ENCODE peak calls at places on chromosome 9, in four cellular contexts. N is tibial nerve, M is lung, U is WERI-Rb-1. T is an unnamed sample.

GRCh38 chr9:25602366-25603044 is 75.7 kb downstream of the TUSC1 start:
- DNase-seq in N (no peak), M (no peak), U (no peak), T (no peak)

GRCh38 chr9:70398145-70398556 is 16.3 kb downstream of the KLF9 start:
- DNase-seq in N (no peak), M (no peak), U (no peak), T (no peak)

GRCh38 chr9:16976427-16976826 is 106.0 kb upstream of the BNC2 start:
- DNase-seq in N (no peak), M (no peak), U (no peak), T (no peak)

GRCh38 chr9:98971168-98971914 is 27.6 kb downstream of the COL15A1 start:
- DNase-seq in N (no peak), M (no peak), U (no peak), T (no peak)

GRCh38 chr9:112332674-112332976 is 794 bp downstream of the PTBP3 start:
- DNase-seq in N (no peak), M (no peak), U (no peak), T (no peak)

GRCh38 chr9:114238919-114239879 is 83.7 kb upstream of the ORM1 start:
- DNase-seq in N (no peak), M (no peak), U (peak; percentile 87), T (no peak)

GRCh38 chr9:133396952-133397351 is 20.8 kb downstream of the STKLD1 start:
- DNase-seq in N (no peak), M (no peak), U (peak; percentile 78), T (no peak)

GRCh38 chr9:73039253-73039915 is 86.5 kb upstream of the ALDH1A1 start:
- DNase-seq in N (no peak), M (no peak), U (no peak), T (no peak)

GRCh38 chr9:38440511-38440910 is 16.3 kb upstream of the IGFBPL1 start:
- DNase-seq in N (no peak), M (no peak), U (no peak), T (no peak)

GRCh38 chr9:88028338-88028737 is 54.0 kb upstream of the CDK20 start:
- DNase-seq in N (no peak), M (no peak), U (no peak), T (no peak)

GRCh38 chr9:87194471-87194870 is 247.2 kb upstream of the GAS1 start:
- DNase-seq in N (no peak), M (no peak), U (no peak), T (no peak)

GRCh38 chr9:34572092-34572491 is 17.4 kb downstream of the CNTFR start:
- DNase-seq in N (no peak), M (no peak), U (no peak), T (no peak)

GRCh38 chr9:92952861-92953620 is 5.7 kb downstream of the FGD3 start:
- DNase-seq in N (no peak), M (no peak), U (no peak), T (no peak)

GRCh38 chr9:1876891-1877496 is 138.2 kb upstream of the SMARCA2 start:
- DNase-seq in N (no peak), M (no peak), U (no peak), T (no peak)

GRCh38 chr9:120891255-120891954 is 14.4 kb upstream of the PHF19 start:
- DNase-seq in N (no peak), M (no peak), U (no peak), T (no peak)

GRCh38 chr9:84137968-84138367 is 157.4 kb downstream of the RMI1 start:
- DNase-seq in N (no peak), M (no peak), U (peak; percentile 17), T (no peak)

GRCh38 chr9:73081979-73082657 is 69.5 kb upstream of the ANXA1 start:
- DNase-seq in N (no peak), M (no peak), U (no peak), T (no peak)

GRCh38 chr9:34650816-34651215 is 1.2 kb upstream of the IL11RA start:
- DNase-seq in N (no peak), M (no peak), U (no peak), T (no peak)

GRCh38 chr9:131923766-131924165 is 155.9 kb downstream of the MED27 start:
- DNase-seq in N (no peak), M (no peak), U (no peak), T (no peak)

GRCh38 chr9:76294301-76294700 is 99.9 kb downstream of the RFK start:
- DNase-seq in N (no peak), M (no peak), U (no peak), T (no peak)

GRCh38 chr9:79610019-79610760 is 38.4 kb downstream of the TLE4 start:
- DNase-seq in N (no peak), M (no peak), U (no peak), T (no peak)

GRCh38 chr9:133971121-133971951 is 20.8 kb downstream of the VAV2 start:
- DNase-seq in N (no peak), M (no peak), U (no peak), T (no peak)

GRCh38 chr9:9352877-9353481 is 1259.8 kb downstream of the PTPRD start:
- DNase-seq in N (no peak), M (no peak), U (no peak), T (no peak)

GRCh38 chr9:80004687-80005086 is 432.9 kb downstream of the TLE4 start:
- DNase-seq in N (no peak), M (no peak), U (no peak), T (no peak)

GRCh38 chr9:96771124-96771523 is 6.8 kb downstream of the ZNF510 start:
- DNase-seq in N (no peak), M (no peak), U (no peak), T (no peak)
- H3K9me3 ChIP-seq in N (no peaks in the 10 kb centered on the region), M (peaks cover 7% of the 10 kb centered on the region), U (peaks cover 19% of the 10 kb centered on the region), T (peaks cover 30% of the 10 kb centered on the region)

DNA sequence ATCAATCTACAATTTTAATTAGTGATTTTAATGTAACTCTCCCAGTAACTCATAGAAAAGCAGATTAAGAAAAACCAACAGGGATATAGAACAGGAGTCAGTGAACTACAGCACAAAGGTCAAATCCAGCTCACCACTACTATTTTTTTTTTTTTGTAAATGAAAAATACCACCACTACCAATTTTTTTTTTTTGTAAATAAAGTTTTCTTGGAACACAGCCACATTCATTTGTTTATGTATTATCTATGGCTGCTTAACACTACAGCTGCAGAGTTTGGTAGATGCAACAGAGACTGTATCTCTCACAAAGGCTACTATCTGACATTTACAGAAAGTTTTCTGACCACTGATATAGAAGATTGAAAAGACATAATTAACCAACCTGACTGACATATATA is 11.7 kb downstream of the ZNF510 start:
- DNase-seq in N (no peak), M (no peak), U (no peak), T (no peak)
- H3K9me3 ChIP-seq in N (peaks cover 10% of the 10 kb centered on the region), M (peaks cover 38% of the 10 kb centered on the region), U (peaks cover 51% of the 10 kb centered on the region), T (peaks cover 62% of the 10 kb centered on the region)

DNA sequence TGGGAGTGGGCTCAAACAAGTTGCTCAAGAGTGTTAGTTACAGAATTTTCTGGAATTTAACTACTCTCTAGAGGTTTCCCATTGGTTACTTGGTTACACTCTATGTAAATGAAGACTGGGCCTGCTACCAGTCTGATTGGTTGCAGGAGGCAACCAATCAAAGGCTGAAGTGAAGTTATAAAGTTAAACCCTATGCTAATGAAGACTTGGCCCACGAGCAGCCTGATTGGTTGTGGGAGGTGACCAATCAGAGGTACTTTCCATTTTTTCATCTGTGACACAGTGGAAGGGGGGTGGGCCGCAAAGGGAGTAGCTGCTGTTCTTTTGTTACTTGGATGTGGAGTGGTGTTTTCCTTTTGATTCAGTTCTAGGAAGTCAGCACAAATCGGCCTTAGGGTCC is 69.4 kb downstream of the CACNA1B start:
- DNase-seq in N (no peak), M (no peak), U (no peak), T (no peak)
- H3K9me3 ChIP-seq in N (no peaks in the 10 kb centered on the region), M (no peaks in the 10 kb centered on the region), U (peaks cover 18% of the 10 kb centered on the region), T (no peaks in the 10 kb centered on the region)

DNA sequence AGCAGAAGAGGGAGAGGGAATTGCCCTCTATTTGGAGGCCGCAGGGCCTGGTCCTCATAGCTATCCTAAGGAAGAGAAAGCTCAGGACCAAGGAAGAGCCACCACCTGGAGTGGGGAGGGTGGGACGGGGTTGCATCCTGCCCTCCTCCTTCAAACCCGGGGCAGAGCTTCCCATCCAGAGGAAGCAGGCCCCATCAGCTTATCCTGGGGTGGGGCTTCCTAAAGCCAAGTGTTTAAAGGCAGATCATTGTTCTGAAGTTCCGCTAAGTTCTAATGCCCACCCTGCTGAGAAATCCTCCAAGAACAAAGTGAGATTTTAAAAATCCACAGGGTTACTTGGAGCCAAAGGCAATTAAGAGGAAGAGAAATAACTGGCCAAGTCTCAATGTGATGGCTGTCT is 210.3 kb downstream of the C9orf152 start:
- DNase-seq in N (no peak), M (no peak), U (no peak), T (no peak)
- H3K9me3 ChIP-seq in N (no peaks in the 10 kb centered on the region), M (no peaks in the 10 kb centered on the region), U (peaks cover 14% of the 10 kb centered on the region), T (peaks cover 3% of the 10 kb centered on the region)

GRCh38 chr9:4812872-4813271 is 20.1 kb downstream of the RCL1 start:
- DNase-seq in N (no peak), M (no peak), U (no peak), T (no peak)
- H3K9me3 ChIP-seq in N (no peaks in the 10 kb centered on the region), M (no peaks in the 10 kb centered on the region), U (no peaks in the 10 kb centered on the region), T (no peaks in the 10 kb centered on the region)

GRCh38 chr9:96738147-96739027 is 39.5 kb downstream of the ZNF510 start:
- DNase-seq in N (no peak), M (no peak), U (no peak), T (no peak)
- H3K9me3 ChIP-seq in N (no peaks in the 10 kb centered on the region), M (peaks cover 27% of the 10 kb centered on the region), U (peaks cover 42% of the 10 kb centered on the region), T (peaks cover 3% of the 10 kb centered on the region)

GRCh38 chr9:3743901-3744413 is 218.2 kb upstream of the RFX3 start:
- DNase-seq in N (no peak), M (no peak), U (no peak), T (no peak)

GRCh38 chr9:3746296-3747275 is 220.8 kb upstream of the RFX3 start:
- DNase-seq in N (no peak), M (no peak), U (no peak), T (no peak)

GRCh38 chr9:3736186-3736585 is 210.4 kb upstream of the RFX3 start:
- DNase-seq in N (no peak), M (no peak), U (no peak), T (no peak)

GRCh38 chr9:3740690-3741419 is 215.1 kb upstream of the RFX3 start:
- DNase-seq in N (no peak), M (no peak), U (no peak), T (no peak)

GRCh38 chr9:3741729-3742128 is 215.9 kb upstream of the RFX3 start:
- DNase-seq in N (no peak), M (no peak), U (no peak), T (no peak)
- H3K9me3 ChIP-seq in N (no peaks in the 10 kb centered on the region), M (no peaks in the 10 kb centered on the region), U (no peaks in the 10 kb centered on the region), T (no peaks in the 10 kb centered on the region)

GRCh38 chr9:135910757-135911156 is 3.4 kb upstream of the CAMSAP1 start:
- DNase-seq in N (no peak), M (no peak), U (no peak), T (no peak)

GRCh38 chr9:135916998-135917397 is 9.7 kb upstream of the CAMSAP1 start:
- DNase-seq in N (no peak), M (no peak), U (no peak), T (no peak)

GRCh38 chr9:135910197-135910596 is 2.9 kb upstream of the CAMSAP1 start:
- DNase-seq in N (no peak), M (no peak), U (no peak), T (no peak)

GRCh38 chr9:135919318-135919717 is 12.0 kb upstream of the CAMSAP1 start:
- DNase-seq in N (no peak), M (no peak), U (no peak), T (no peak)

DNA sequence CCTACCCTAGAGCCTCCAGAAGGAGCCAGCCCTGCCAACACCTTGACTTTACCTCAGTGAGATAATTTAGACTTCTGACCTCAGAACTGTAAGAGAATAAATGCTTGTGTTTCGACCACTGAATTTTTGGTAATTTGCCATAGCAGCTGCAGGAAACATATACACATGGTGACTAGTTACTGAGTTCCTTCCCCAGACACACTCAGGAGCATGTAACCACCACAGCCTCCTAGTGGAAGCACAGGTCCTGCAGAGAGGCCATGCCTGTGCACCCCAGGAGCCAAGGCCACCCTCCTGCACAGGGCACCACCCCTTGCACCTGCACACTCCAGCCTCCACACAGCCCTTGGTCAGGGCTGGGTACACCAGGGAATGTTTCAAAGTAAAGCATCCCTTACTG is 7.6 kb upstream of the CAMSAP1 start:
- DNase-seq in N (no peak), M (no peak), U (no peak), T (no peak)
- H3K9me3 ChIP-seq in N (no peaks in the 10 kb centered on the region), M (no peaks in the 10 kb centered on the region), U (peaks cover 44% of the 10 kb centered on the region), T (peaks cover 15% of the 10 kb centered on the region)

T was measured in T-helper 17 cell.